ENCODE peak calls at places on chromosome X, in nine cellular contexts. O is lower lobe of right lung, V is endothelial cell, F is sigmoid colon, X is psoas muscle, T is prostate gland, I is AG04450, N is lower leg skin, J is fibroblast of the aortic adventitia. R is an unnamed sample.

GRCh38 chrX:151713859-151714258 is 2.0 kb upstream of the FATE1 start:
- DNase-seq in O (no peak), V (peak; percentile 54), F (no peak), X (no peak), T (no peak), I (no peak), N (no peak), J (peak; percentile 5), R (no peak)

GRCh38 chrX:134480061-134480460 is 20.1 kb downstream of the HPRT1 start:
- DNase-seq in O (no peak), V (no peak), F (no peak), X (no peak), T (no peak), I (no peak), N (no peak), J (peak; percentile 41), R (no peak)

GRCh38 chrX:119155416-119156035 is 27.9 kb upstream of the KIAA1210 start:
- DNase-seq in O (no peak), V (no peak), F (no peak), X (no peak), T (no peak), I (no peak), N (no peak), J (peak; percentile 71), R (peak; percentile 25)

GRCh38 chrX:1450381-1451161 is 2.1 kb downstream of the ASMTL start:
- DNase-seq in O (no peak), V (no peak), F (peak; percentile 54), X (no peak), T (no peak), I (no peak), N (peak; percentile 65), J (no peak), R (no peak)

GRCh38 chrX:105822138-105823091 is at the start of gene NRK:
- DNase-seq in O (no peak), V (no peak), F (peak; percentile 67), X (peak; percentile 20), T (no peak), I (no peak), N (no peak), J (no peak), R (no peak)

GRCh38 chrX:133544105-133544504 is 128.8 kb upstream of the GPC4 start:
- DNase-seq in O (no peak), V (peak; percentile 4), F (no peak), X (no peak), T (no peak), I (no peak), N (no peak), J (peak; percentile 55), R (no peak)

GRCh38 chrX:49059209-49060191 is 701 bp downstream of the CCDC120 start:
- DNase-seq in O (no peak), V (no peak), F (no peak), X (no peak), T (peak; percentile 27), I (no peak), N (no peak), J (no peak), R (no peak)

GRCh38 chrX:38959736-38960534 is 158.7 kb downstream of the MID1IP1 start:
- DNase-seq in O (no peak), V (no peak), F (no peak), X (no peak), T (no peak), I (no peak), N (no peak), J (peak; percentile 38), R (no peak)

DNA sequence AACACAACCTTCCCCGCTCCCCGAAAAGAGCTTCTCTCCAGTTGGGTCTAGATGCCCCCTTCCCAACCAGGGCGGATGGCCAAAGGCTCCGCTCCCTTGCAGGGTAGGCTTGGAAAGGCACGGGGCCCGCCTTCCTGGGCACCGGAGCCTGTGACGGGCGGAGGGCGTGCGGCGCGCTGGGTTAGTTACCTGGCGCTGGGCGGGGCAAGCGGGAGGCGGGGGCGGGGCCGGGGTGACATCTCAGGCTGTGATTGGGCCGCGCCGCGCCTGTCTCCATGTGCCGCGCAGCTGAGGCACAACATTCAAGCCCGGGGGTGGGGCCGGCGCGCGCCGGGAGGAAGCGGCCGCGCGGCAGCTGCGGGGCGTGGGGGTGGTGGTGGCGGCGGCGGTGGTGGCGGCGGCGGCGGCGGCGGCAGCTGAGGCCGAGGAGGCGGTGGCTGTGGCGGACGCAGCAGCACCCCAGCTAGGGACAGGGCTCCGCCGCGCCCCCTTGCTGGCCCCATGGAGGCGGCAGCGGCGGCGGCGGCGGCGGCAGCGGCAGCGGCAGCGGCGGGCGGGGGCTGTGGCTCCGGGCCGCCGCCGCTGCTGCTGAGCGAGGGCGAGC is at the start of gene REPS2:
- DNase-seq in O (peak; percentile 91), V (peak; percentile 70), F (peak; percentile 88), X (peak; percentile 85), T (peak; percentile 88), I (no peak), N (peak; percentile 94), J (peak; percentile 27), R (peak; percentile 52)
- TF ChIP-seq CTCF in O (no peak), V (no peak), F (no peak), X (no peak), T (no peak), I (no peak), N (no peak), J (no peak), R (no peak)

GRCh38 chrX:24079405-24079804 is 24.6 kb downstream of the EIF2S3 start:
- DNase-seq in O (no peak), V (no peak), F (no peak), X (no peak), T (no peak), I (no peak), N (no peak), J (no peak), R (no peak)

GRCh38 chrX:24082446-24082845 is 27.7 kb downstream of the EIF2S3 start:
- DNase-seq in O (no peak), V (no peak), F (no peak), X (no peak), T (no peak), I (no peak), N (no peak), J (no peak), R (no peak)

GRCh38 chrX:24085133-24085532 is 30.4 kb downstream of the EIF2S3 start:
- DNase-seq in O (no peak), V (no peak), F (no peak), X (no peak), T (no peak), I (no peak), N (no peak), J (peak; percentile 26), R (no peak)

GRCh38 chrX:24080670-24081069 is 25.9 kb downstream of the EIF2S3 start:
- DNase-seq in O (no peak), V (no peak), F (no peak), X (no peak), T (no peak), I (no peak), N (no peak), J (no peak), R (no peak)

DNA sequence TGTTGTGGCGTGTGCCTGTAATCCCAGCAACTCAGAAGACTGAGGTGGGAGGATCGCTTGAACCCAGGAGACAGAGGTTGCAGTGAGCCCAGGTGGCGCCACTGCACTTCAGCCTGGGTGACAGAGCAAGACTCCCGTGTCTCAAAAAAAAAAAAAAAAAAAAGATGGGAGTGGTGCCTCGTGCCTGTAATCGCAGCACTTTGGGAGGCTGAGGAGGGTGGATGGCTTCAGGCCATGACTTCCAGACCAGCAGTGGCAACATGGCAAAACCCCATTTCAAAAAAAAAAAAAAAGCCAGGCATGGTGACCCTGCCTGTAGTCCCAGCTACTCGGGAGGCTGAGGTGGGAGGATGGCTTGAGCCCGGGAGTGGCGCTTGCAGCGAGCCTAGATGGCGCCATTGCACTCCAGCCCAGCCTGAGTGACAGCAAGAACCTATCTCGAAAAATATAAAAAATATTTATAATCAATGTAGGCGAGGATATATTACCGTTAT is 27.0 kb downstream of the EIF2S3 start:
- DNase-seq in O (peak; percentile 55), V (peak; percentile 43), F (peak; percentile 77), X (peak; percentile 27), T (peak; percentile 18), I (no peak), N (no peak), J (peak; percentile 72), R (no peak)
- TF ChIP-seq CTCF in O (peak; percentile 46), V (no peak), F (peak; percentile 9), X (peak; percentile 42), T (peak; percentile 17), I (peak; percentile 50), N (no peak), J (peak; percentile 60), R (no peak)

DNA sequence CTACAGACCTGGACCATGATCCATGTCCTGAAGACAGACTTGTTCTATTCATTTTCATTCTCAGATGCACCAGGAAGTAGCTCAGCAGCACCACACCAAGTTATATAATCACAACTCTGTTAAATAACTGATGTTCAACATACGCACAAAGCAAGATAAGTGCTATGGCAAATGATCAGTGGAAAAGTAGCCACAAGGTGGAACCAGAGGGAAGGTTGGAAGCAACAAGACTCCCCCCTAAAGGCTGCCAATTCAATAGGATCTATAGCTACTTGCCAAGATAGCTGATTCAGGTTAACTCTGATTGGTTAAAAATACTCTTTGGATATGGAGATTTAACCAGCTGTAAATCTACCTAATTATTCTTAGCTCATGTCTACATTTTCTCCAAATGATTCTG is 23.7 kb upstream of the FAM47B start:
- DNase-seq in O (no peak), V (peak; percentile 23), F (no peak), X (no peak), T (peak; percentile 4), I (peak; percentile 30), N (no peak), J (peak; percentile 81), R (no peak)
- TF ChIP-seq CTCF in O (peak; percentile 19), V (peak; percentile 30), F (no peak), X (peak; percentile 21), T (no peak), I (peak; percentile 61), N (no peak), J (peak; percentile 53), R (no peak)

GRCh38 chrX:40102393-40103381 is 4.9 kb upstream of the BCOR start:
- DNase-seq in O (no peak), V (no peak), F (no peak), X (no peak), T (no peak), I (no peak), N (no peak), J (no peak), R (no peak)

GRCh38 chrX:40105016-40105790 is 7.4 kb upstream of the BCOR start:
- DNase-seq in O (peak; percentile 61), V (no peak), F (no peak), X (peak; percentile 54), T (peak; percentile 7), I (no peak), N (no peak), J (no peak), R (no peak)

GRCh38 chrX:40103565-40104323 is 6.0 kb upstream of the BCOR start:
- DNase-seq in O (no peak), V (no peak), F (no peak), X (no peak), T (no peak), I (no peak), N (no peak), J (no peak), R (no peak)

GRCh38 chrX:40105791-40106676 is 8.3 kb upstream of the BCOR start:
- DNase-seq in O (peak; percentile 82), V (peak; percentile 50), F (peak; percentile 87), X (peak; percentile 80), T (peak; percentile 63), I (no peak), N (peak; percentile 93), J (no peak), R (no peak)

DNA sequence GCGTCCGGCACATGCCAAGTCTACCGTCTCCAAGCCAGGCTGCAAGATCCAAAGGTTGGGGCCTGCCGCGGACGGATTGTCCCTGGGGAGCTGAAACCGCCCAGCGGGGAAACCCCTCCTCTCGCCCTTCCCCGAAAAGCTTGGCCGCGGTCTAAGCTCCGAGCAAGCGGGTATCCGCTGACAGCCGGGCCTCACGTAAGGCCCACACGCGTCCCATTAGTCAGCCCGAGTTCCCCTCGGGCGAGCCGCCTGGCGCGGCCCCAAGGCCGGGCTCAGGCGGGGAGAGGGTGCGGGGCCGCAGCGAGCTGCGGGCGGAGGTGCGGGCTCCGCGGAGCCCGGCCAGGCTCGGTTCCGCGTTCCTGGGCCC is 6.9 kb upstream of the BCOR start:
- DNase-seq in O (peak; percentile 60), V (no peak), F (peak; percentile 80), X (peak; percentile 66), T (peak; percentile 38), I (no peak), N (peak; percentile 88), J (peak; percentile 73), R (no peak)
- TF ChIP-seq CTCF in O (no peak), V (no peak), F (no peak), X (no peak), T (no peak), I (no peak), N (no peak), J (no peak), R (no peak)

R was measured in omental fat pad.